ENCODE peak calls at places on chromosomes 2 and 18, in five cellular contexts. V, F, D, W and Q are unnamed samples.

GRCh38 chr18:27005589-27005988 is 140.1 kb upstream of the AQP4 start:
- DNase-seq in V (no peak), F (peak; percentile 52), D (no peak), W (no peak), Q (peak; percentile 32)

GRCh38 chr2:9378433-9379371 is 44.6 kb downstream of the ITGB1BP1 start:
- DNase-seq in V (peak; percentile 85), F (peak; percentile 71), D (no peak), W (no peak), Q (peak; percentile 56)

GRCh38 chr2:237213325-237214040 is 127.8 kb downstream of the COPS8 start:
- DNase-seq in V (peak; percentile 58), F (peak; percentile 68), D (no peak), W (no peak), Q (no peak)

GRCh38 chr2:216525972-216526371 is 27.3 kb downstream of the RPL37A start:
- DNase-seq in V (no peak), F (no peak), D (no peak), W (no peak), Q (no peak)

GRCh38 chr2:54639609-54640008 is 83.9 kb upstream of the EML6 start:
- DNase-seq in V (no peak), F (no peak), D (no peak), W (no peak), Q (no peak)

GRCh38 chr2:187541086-187542085 is 12.8 kb downstream of the TFPI start:
- DNase-seq in V (no peak), F (no peak), D (no peak), W (no peak), Q (no peak)

GRCh38 chr2:38073211-38074005 is 2.5 kb downstream of the CYP1B1 start:
- DNase-seq in V (no peak), F (peak; percentile 83), D (no peak), W (no peak), Q (peak; percentile 68)

GRCh38 chr2:10254373-10255188 is 48.1 kb upstream of the HPCAL1 start:
- DNase-seq in V (peak; percentile 10), F (peak; percentile 65), D (no peak), W (no peak), Q (peak; percentile 69)

GRCh38 chr2:126219081-126219480 is 436.9 kb upstream of the GYPC start:
- DNase-seq in V (no peak), F (no peak), D (no peak), W (no peak), Q (no peak)

DNA sequence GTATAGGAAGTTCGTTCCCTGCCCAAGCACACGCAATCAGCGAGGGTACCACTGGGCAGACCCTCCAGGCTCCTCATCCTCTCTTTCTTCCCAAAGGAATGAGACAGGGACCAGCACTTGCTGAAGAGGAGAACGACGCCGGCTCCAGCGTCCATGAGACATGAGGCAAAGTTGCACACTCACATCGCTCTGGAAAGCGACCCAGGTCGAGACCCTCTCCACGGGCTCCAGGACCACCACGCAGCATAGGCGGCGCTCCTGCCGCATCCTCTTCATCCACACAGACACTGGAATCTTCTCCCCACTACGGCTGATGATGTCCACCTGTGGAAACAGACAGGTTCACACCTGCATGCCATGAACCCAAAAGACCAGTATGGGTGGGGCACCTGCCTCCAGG is 10.8 kb downstream of the PASK start:
- DNase-seq in V (no peak), F (no peak), D (no peak), W (no peak), Q (no peak)
- H3K36me3 ChIP-seq in V (no peaks in the 10 kb centered on the region), F (peaks cover 35% of the 10 kb centered on the region), D (peaks cover 65% of the 10 kb centered on the region), W (no peaks in the 10 kb centered on the region), Q (peaks cover 16% of the 10 kb centered on the region)

GRCh38 chr2:219642465-219643083 is 15.1 kb downstream of the SLC4A3 start:
- DNase-seq in V (peak; percentile 96), F (peak; percentile 99), D (peak; percentile 96), W (peak; percentile 90), Q (peak; percentile 97)
- H3K4me3 ChIP-seq in V (peak overlapping the region; percentile 2), F (no peak overlapping the region), D (no peak overlapping the region), W (no peak overlapping the region), Q (no peak overlapping the region)

GRCh38 chr2:203446071-203446481 is 89.0 kb downstream of the RAPH1 start:
- DNase-seq in V (no peak), F (no peak), D (no peak), W (no peak), Q (no peak)

GRCh38 chr2:203441463-203441862 is 93.6 kb downstream of the RAPH1 start:
- DNase-seq in V (no peak), F (no peak), D (no peak), W (no peak), Q (no peak)

GRCh38 chr2:203444738-203445137 is 90.4 kb downstream of the RAPH1 start:
- DNase-seq in V (no peak), F (no peak), D (no peak), W (no peak), Q (no peak)

GRCh38 chr2:203440671-203441070 is 94.4 kb downstream of the RAPH1 start:
- DNase-seq in V (no peak), F (no peak), D (no peak), W (no peak), Q (no peak)

DNA sequence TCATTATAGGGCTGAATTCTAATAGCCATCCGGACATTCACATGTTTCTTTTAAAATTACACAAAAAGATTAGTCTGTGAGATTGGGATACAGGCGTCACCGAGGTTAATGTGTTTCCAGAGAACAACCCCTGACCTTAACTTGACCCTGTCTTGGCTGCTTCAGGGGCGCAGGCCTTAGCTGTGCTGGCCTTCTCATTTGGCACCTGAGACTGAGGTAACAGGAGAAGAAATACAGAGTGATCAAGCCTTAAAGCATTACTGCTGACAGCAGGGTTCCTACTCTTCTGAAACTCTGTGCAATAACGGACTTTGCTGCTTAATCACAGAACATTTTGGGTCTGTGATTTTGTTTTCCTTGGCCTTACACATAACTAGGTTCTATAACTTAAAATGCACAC is 92.6 kb downstream of the RAPH1 start:
- DNase-seq in V (no peak), F (no peak), D (no peak), W (no peak), Q (no peak)
- H3K36me3 ChIP-seq in V (peaks cover 74% of the 10 kb centered on the region), F (peaks cover 70% of the 10 kb centered on the region), D (peaks cover 84% of the 10 kb centered on the region), W (no peaks in the 10 kb centered on the region), Q (no peaks in the 10 kb centered on the region)

DNA sequence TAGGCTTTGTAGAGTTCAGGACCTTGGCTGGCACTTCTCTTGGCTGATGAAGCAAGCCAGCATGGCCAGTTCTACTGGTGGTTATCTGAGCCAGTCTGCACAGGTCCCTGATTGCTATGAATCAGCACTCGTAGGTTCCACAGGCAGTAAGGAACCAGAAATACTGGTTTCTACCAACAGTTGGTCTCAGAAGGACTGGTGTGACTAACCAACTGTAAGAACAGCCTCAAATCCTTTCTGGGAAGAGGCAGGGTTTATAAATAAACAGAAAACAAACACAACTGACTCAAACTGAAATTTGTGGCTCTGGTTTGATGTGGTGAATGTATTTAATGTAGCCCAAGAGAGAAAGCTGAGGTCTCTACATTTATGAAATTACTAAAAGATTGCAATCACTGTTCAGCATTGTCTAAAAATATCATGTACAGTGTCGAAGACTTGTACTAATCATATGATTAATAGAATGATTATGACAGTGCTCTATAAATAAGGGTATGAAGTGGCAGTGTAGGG is 44.1 kb upstream of the RAPH1 start:
- DNase-seq in V (no peak), F (peak; percentile 69), D (no peak), W (no peak), Q (no peak)
- H3K4me3 ChIP-seq in V (no peak overlapping the region), F (peak overlapping the region; percentile 66), D (no peak overlapping the region), W (no peak overlapping the region), Q (no peak overlapping the region)

DNA sequence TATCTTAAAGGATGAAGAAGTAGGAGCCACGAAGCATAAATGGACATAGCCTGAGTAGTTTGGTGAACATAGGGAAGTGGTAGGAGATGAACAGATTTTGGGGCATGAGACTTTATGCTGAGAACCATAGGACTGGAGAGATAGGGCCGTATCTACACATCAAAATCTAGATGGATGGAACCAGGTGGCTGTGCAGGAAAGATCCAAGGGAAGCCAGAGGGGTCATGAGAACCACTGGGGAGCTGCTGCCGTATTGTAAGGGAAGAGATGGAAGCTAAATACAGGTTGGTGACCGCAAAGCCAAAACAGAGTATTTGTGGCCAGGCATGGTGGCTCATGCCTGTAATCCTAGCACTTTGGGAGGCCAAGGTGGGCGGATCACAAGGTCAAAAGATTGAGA is 124.3 kb downstream of the TRIB2 start:
- DNase-seq in V (no peak), F (no peak), D (no peak), W (no peak), Q (no peak)
- H3K36me3 ChIP-seq in V (no peaks in the 10 kb centered on the region), F (no peaks in the 10 kb centered on the region), D (no peaks in the 10 kb centered on the region), W (no peaks in the 10 kb centered on the region), Q (no peaks in the 10 kb centered on the region)

GRCh38 chr2:96533292-96534073 is 3.1 kb upstream of the ARID5A start:
- DNase-seq in V (peak; percentile 84), F (peak; percentile 54), D (no peak), W (no peak), Q (peak; percentile 31)

GRCh38 chr2:96534701-96535181 is 1.8 kb upstream of the ARID5A start:
- DNase-seq in V (no peak), F (no peak), D (no peak), W (no peak), Q (peak; percentile 5)

GRCh38 chr2:96535331-96535730 is 1.2 kb upstream of the ARID5A start:
- DNase-seq in V (no peak), F (peak; percentile 35), D (no peak), W (no peak), Q (peak; percentile 10)

GRCh38 chr2:96532641-96533291 is 3.8 kb upstream of the ARID5A start:
- DNase-seq in V (no peak), F (peak; percentile 52), D (no peak), W (no peak), Q (peak; percentile 20)

DNA sequence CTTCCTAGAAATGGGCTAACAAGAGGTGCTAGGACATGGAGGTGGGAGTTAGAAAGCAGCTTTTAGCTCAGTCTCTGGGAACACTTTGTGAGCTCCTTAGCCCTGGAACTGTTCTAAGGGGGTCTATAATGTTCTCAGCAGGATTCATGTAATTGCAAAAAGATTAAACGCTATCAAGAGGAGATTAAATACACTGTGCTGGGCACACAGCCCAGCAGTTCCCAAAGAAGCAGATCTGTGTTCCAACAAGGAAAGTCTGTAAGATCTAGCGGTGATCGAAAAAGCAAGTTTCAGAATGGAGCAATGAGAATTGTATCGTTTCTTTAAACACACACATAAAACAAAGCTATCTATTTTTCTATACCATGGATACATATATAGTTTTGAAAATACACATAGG is 2.4 kb upstream of the ARID5A start:
- DNase-seq in V (no peak), F (no peak), D (no peak), W (no peak), Q (no peak)
- H3K4me3 ChIP-seq in V (peak overlapping the region; percentile 4), F (no peak overlapping the region), D (no peak overlapping the region), W (no peak overlapping the region), Q (no peak overlapping the region)

DNA sequence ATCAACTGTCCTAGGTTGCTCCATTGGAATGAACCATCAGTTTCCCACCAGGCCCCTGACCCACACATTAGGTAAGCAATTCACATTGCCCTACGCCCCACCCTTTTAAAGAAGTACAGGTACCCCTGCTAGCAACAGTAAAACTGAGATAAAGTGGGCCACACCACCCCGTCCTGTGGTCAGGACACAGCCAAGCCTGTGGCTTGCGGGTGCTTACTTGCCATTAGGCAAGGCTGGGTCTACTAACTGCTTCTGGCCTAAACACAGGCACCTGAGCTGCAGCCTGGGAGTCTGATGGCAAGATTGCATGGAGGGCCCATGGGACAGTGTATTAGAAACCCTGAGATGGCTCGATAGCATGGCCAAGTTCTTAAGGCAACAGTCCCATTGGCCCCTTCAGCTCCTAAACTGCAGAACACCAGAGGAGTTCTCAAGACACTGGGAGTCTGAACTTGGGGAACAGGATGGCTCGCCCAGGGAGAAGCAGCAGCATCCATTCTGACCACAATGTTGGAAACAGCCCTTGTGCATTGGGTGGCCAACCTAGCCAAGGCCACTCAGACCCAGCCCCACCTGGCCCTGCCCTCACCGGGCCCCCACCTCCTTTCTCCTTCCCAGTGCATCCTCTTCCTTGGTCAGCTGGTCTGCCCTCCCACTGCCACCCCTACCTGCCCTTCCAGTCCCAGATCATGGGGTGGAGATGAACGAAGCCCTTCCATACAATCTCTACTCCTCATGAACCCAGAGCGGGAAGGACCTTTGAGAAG is 177.1 kb downstream of the TNS1 start:
- DNase-seq in V (peak; percentile 12), F (no peak), D (no peak), W (no peak), Q (no peak)
- H3K36me3 ChIP-seq in V (peaks cover 82% of the 10 kb centered on the region), F (no peaks in the 10 kb centered on the region), D (peaks cover 18% of the 10 kb centered on the region), W (no peaks in the 10 kb centered on the region), Q (no peaks in the 10 kb centered on the region)